ENCODE peak calls at places on chromosomes 5 and 9, in five cellular contexts. H is fibroblast of lung; Q is activated T-cell treated with anti-CD3 and anti-CD28 coated beads, Interleukin-2, amount 50 U/mL, for 72 hours; F is central memory CD4-positive, alpha-beta T cell; T is T-helper 1 cell. C is an unnamed sample.
A peak's percentile ranks its signal among the peaks of the same experiment; 100 is the strongest.

GRCh38 chr9:90827181-90827866 is 25.7 kb downstream of the SYK start:
- DNase-seq in Q (no peak), T (no peak), H (no peak), F (no peak), C (no peak)

GRCh38 chr9:23524607-23525155 is 301.4 kb downstream of the ELAVL2 start:
- DNase-seq in Q (no peak), H (no peak), T (no peak), F (no peak), C (no peak)

GRCh38 chr9:35832814-35833213 is 3.8 kb downstream of the TMEM8B start:
- DNase-seq in T (no peak), H (no peak), F (no peak), Q (no peak), C (no peak)

GRCh38 chr5:31173621-31174020 is 19.9 kb upstream of the CDH6 start:
- DNase-seq in H (no peak), F (no peak), T (no peak), Q (no peak), C (no peak)

GRCh38 chr5:62718368-62718767 is 139.7 kb downstream of the LRRC70 start:
- DNase-seq in Q (no peak), F (no peak), T (no peak), H (no peak), C (no peak)

GRCh38 chr9:127131871-127132270 is 9.4 kb upstream of the ANGPTL2 start:
- DNase-seq in Q (no peak), T (no peak), H (peak; percentile 65), F (no peak), C (peak; percentile 69)

GRCh38 chr5:174733836-174734235 is 9.5 kb downstream of the MSX2 start:
- DNase-seq in F (no peak), Q (no peak), T (no peak), H (no peak), C (no peak)

GRCh38 chr5:173556142-173557028 is 60.1 kb downstream of the BOD1 start:
- DNase-seq in F (no peak), H (no peak), T (no peak), Q (no peak), C (peak; percentile 13)

GRCh38 chr5:34930527-34930844 is 1.1 kb downstream of the DNAJC21 start:
- DNase-seq in T (no peak), Q (no peak), F (no peak), H (peak; percentile 54), C (peak; percentile 8)

GRCh38 chr5:55713871-55714270 is 1.7 kb upstream of the SLC38A9 start:
- DNase-seq in F (no peak), Q (no peak), H (no peak), T (no peak), C (no peak)

GRCh38 chr5:104431946-104432345 is 869.4 kb upstream of the NUDT12 start:
- DNase-seq in H (peak; percentile 2), Q (no peak), T (no peak), F (no peak), C (no peak)

GRCh38 chr9:19480345-19480744 is 71.5 kb downstream of the ACER2 start:
- DNase-seq in T (no peak), Q (no peak), F (no peak), H (no peak), C (no peak)

GRCh38 chr5:157799578-157799977 is 56.1 kb downstream of the LSM11 start:
- DNase-seq in T (no peak), F (no peak), H (no peak), Q (no peak), C (no peak)

GRCh38 chr5:74167206-74167929 is 473.2 kb downstream of the ENC1 start:
- DNase-seq in Q (no peak), F (no peak), H (peak; percentile 74), T (no peak), C (peak; percentile 77)

GRCh38 chr5:113052041-113052795 is 75.6 kb downstream of the DCP2 start:
- DNase-seq in F (no peak), T (no peak), H (no peak), Q (no peak), C (no peak)

C was measured in Daoy.